ENCODE peak calls at places on chromosomes 12 and 14, in four cellular contexts. D is non-pigmented ciliary epithelial cell, I is GDM1, P is ecto neural progenitor cell. M is an unnamed sample.

GRCh38 chr12:44779766-44780165 is 96.3 kb downstream of the NELL2 start:
- DNase-seq in D (no peak), I (no peak), P (no peak), M (peak)

GRCh38 chr14:71403673-71404072 is 496.4 kb downstream of the PCNX1 start:
- DNase-seq in D (no peak), I (no peak), P (no peak), M (peak)

GRCh38 chr12:87870061-87870460 is 159.1 kb downstream of the C12orf50 start:
- DNase-seq in D (no peak), I (no peak), P (no peak), M (no peak)

GRCh38 chr14:68674538-68675232 is 118.2 kb downstream of the ZFP36L1 start:
- DNase-seq in D (no peak), I (no peak), P (no peak), M (no peak)

GRCh38 chr14:95432152-95433093 is 84.0 kb downstream of the SYNE3 start:
- DNase-seq in D (no peak), I (no peak), P (peak), M (peak)

GRCh38 chr12:71664411-71665108 is 459 bp downstream of the THAP2 start:
- DNase-seq in D (no peak), I (no peak), P (no peak), M (no peak)

GRCh38 chr12:22415342-22416309 is 81.1 kb upstream of the ST8SIA1 start:
- DNase-seq in D (peak), I (no peak), P (no peak), M (no peak)

GRCh38 chr12:13039557-13039956 is 4.6 kb upstream of the FAM234B start:
- DNase-seq in D (no peak), I (no peak), P (no peak), M (no peak)

GRCh38 chr12:130878193-130879185 is 6.6 kb downstream of the RAN start:
- DNase-seq in D (no peak), I (no peak), P (no peak), M (no peak)

GRCh38 chr12:110744176-110744575 is 1.5 kb upstream of the PPP1CC start:
- DNase-seq in D (no peak), I (no peak), P (no peak), M (peak)

GRCh38 chr14:80325688-80326087 is 114.4 kb upstream of the DIO2 start:
- DNase-seq in D (no peak), I (no peak), P (no peak), M (no peak)

GRCh38 chr12:121676190-121676589 is 6.7 kb upstream of the MORN3 start:
- DNase-seq in D (no peak), I (no peak), P (no peak), M (no peak)

GRCh38 chr14:68140111-68140741 is 320.6 kb downstream of the RAD51B start:
- DNase-seq in D (peak), I (no peak), P (no peak), M (peak)

GRCh38 chr12:13735756-13736155 is 245.6 kb downstream of the GRIN2B start:
- DNase-seq in D (no peak), I (no peak), P (no peak), M (no peak)

GRCh38 chr12:6550294-6551062 is 5.4 kb downstream of the IFFO1 start:
- DNase-seq in D (no peak), I (peak), P (no peak), M (no peak)

GRCh38 chr14:95227279-95227860 is 70.0 kb upstream of the DICER1 start:
- DNase-seq in D (peak), I (no peak), P (no peak), M (no peak)

GRCh38 chr12:6089041-6089823 is 35.2 kb downstream of the VWF start:
- DNase-seq in D (no peak), I (no peak), P (no peak), M (peak)

GRCh38 chr12:15855646-15856045 is 26.5 kb upstream of the STRAP start:
- DNase-seq in D (no peak), I (no peak), P (no peak), M (no peak)

GRCh38 chr12:63894132-63894531 is 49.6 kb downstream of the SRGAP1 start:
- DNase-seq in D (no peak), I (no peak), P (no peak), M (no peak)

GRCh38 chr12:15152864-15153263 is 68.4 kb downstream of the RERG start:
- DNase-seq in D (peak), I (no peak), P (no peak), M (no peak)

GRCh38 chr12:110966081-110966760 is 45.8 kb upstream of the MYL2 start:
- DNase-seq in D (no peak), I (no peak), P (no peak), M (peak)

GRCh38 chr14:104803280-104803915 is 2.5 kb downstream of the ZBTB42 start:
- DNase-seq in D (no peak), I (no peak), P (no peak), M (no peak)

GRCh38 chr12:91685917-91686316 is 459.7 kb downstream of the BTG1 start:
- DNase-seq in D (no peak), I (no peak), P (no peak), M (no peak)

GRCh38 chr12:104493504-104493903 is 36.8 kb downstream of the CHST11 start:
- DNase-seq in D (no peak), I (no peak), P (no peak), M (no peak)

GRCh38 chr14:53531151-53531550 is 378.0 kb upstream of the DDHD1 start:
- DNase-seq in D (no peak), I (no peak), P (no peak), M (no peak)

GRCh38 chr12:23049180-23049579 is 424.2 kb downstream of the ETNK1 start:
- DNase-seq in D (no peak), I (no peak), P (no peak), M (no peak)

GRCh38 chr12:9364224-9365176 is 156.3 kb upstream of the PZP start:
- DNase-seq in D (peak), I (no peak), P (no peak), M (peak)

M was measured in islet precursor cell.